ENCODE peak calls at places on chromosomes 3 and 15, in seven cellular contexts. I is GM06990; G is Peyer's patch; E is BE2C; X is CD4-positive, CD25-positive, alpha-beta regulatory T cell; H is Karpas-422; V is IMR-90. W is an unnamed sample. For H3K36me3, the result is how much of the 10 kb centered on the place peaks cover.

GRCh38 chr3:193040836-193041672 is 123.4 kb upstream of the MB21D2 start:
- DNase-seq in I (peak), G (no peak), E (no peak), X (no peak), H (peak), V (peak), W (peak)

GRCh38 chr3:129651316-129652202 is 45.1 kb upstream of the PLXND1 start:
- DNase-seq in I (no peak), G (no peak), E (peak), X (no peak), H (no peak), V (peak), W (peak)

GRCh38 chr15:70646169-70646568 is 117.2 kb downstream of the UACA start:
- DNase-seq in I (no peak), G (no peak), E (no peak), X (no peak), H (no peak), V (no peak), W (no peak)

GRCh38 chr15:77986891-77987764 is 90.4 kb downstream of the TBC1D2B start:
- DNase-seq in I (no peak), G (peak), E (no peak), X (no peak), H (no peak), V (no peak), W (peak)

GRCh38 chr3:138491971-138492370 is 57.6 kb downstream of the ESYT3 start:
- DNase-seq in I (no peak), G (no peak), E (no peak), X (no peak), H (no peak), V (no peak), W (no peak)

GRCh38 chr3:172461530-172462138 is 13.4 kb upstream of the GHSR start:
- DNase-seq in I (no peak), G (no peak), E (no peak), X (no peak), H (peak), V (peak), W (peak)

GRCh38 chr3:124174910-124175874 is 183.3 kb upstream of the ROPN1 start:
- DNase-seq in I (no peak), G (no peak), E (peak), X (no peak), H (no peak), V (no peak), W (no peak)

GRCh38 chr3:64496786-64497560 is 190.8 kb downstream of the ADAMTS9 start:
- DNase-seq in I (no peak), G (no peak), E (no peak), X (no peak), H (no peak), V (no peak), W (no peak)

GRCh38 chr3:144458283-144458682 is 486.7 kb downstream of the DIPK2A start:
- DNase-seq in I (no peak), G (no peak), E (no peak), X (no peak), H (no peak), V (no peak), W (no peak)

GRCh38 chr3:25120666-25121065 is 307.4 kb upstream of the RARB start:
- DNase-seq in I (no peak), G (peak), E (no peak), X (no peak), H (no peak), V (no peak), W (no peak)

GRCh38 chr15:75921732-75922703 is 18.3 kb downstream of the FBXO22 start:
- DNase-seq in I (no peak), G (peak), E (peak), X (no peak), H (peak), V (peak), W (peak)

GRCh38 chr15:38930851-38931572 is 366.4 kb upstream of the RASGRP1 start:
- DNase-seq in I (no peak), G (no peak), E (no peak), X (no peak), H (no peak), V (peak), W (no peak)

DNA sequence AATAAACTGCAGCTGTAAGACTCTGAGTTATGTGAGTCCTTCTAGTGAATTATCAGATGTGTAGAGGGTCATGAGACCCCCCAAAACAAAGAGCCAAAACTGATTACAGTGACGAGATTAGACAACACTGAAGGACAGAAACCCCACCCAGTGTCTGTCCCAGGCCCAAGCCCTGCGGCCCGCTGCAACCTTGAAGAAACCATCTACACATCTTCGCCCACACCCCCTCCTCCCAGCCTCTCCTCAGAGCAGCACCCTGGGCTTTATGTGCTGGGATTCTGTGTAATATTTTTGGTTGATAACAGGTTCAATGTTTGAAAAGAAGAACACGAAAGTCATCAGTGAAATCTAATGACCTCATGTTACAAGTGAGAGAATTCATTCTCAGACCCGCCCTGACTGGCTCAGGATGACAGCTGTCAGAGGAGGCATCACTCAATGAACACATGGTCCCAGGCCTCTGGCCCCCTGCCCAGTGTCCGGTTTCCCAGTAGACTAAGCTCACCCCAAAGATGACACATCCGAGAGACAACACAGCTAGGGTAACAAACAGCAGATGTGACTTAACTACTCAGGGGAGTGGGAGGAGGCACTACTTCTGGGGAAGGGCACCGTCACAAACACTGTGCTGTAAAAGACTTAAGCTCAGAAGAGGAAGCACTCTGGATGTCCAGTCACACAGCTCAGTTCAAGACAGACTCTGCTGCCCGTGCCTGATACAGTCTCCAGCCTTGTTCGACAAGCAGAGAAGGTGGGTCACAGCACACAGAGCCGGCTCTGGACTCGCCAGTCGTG is 48.9 kb downstream of the NIPA2 start:
- DNase-seq in I (no peak), G (peak), E (peak), X (no peak), H (no peak), V (peak), W (no peak)
- H3K36me3 ChIP-seq in I (under half), G (under half), E (under half), X (under half), H (under half), V (under half), W (under half)

GRCh38 chr3:69090021-69090420 is 5.3 kb downstream of the ARL6IP5 start:
- DNase-seq in I (no peak), G (no peak), E (no peak), X (no peak), H (no peak), V (peak), W (no peak)

GRCh38 chr3:69094467-69095205 is 9.9 kb downstream of the ARL6IP5 start:
- DNase-seq in I (no peak), G (no peak), E (no peak), X (no peak), H (no peak), V (peak), W (no peak)

GRCh38 chr3:69092030-69092513 is 7.3 kb downstream of the ARL6IP5 start:
- DNase-seq in I (peak), G (no peak), E (no peak), X (no peak), H (peak), V (no peak), W (peak)

GRCh38 chr3:69088033-69088432 is 3.3 kb downstream of the ARL6IP5 start:
- DNase-seq in I (no peak), G (no peak), E (no peak), X (no peak), H (no peak), V (peak), W (no peak)

GRCh38 chr3:69091389-69092029 is 6.8 kb downstream of the ARL6IP5 start:
- DNase-seq in I (no peak), G (no peak), E (no peak), X (no peak), H (peak), V (no peak), W (no peak)
- H3K4me3 ChIP-seq in I (peak), G (peak), E (no peak), X (peak), H (peak), V (no peak), W (no peak)

DNA sequence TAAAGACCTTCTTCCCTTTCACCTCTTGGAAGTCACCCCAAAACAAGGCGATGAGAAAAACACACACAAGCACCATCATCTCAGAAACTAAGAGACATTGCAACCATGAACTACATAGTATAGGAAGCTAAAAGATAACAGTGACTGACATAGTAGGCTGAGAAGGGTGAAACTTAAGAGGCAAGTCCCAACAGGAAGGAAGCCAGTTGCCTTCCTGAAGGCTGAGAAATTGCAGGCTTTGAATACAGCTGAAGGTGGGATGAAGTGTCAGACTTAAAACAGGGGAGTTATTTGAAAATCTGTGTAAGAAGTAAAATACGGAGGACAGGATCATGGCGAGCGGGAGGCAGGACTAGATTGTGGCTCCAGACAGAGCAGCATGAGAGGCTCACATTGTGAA is 27.8 kb downstream of the SLC27A2 start:
- DNase-seq in I (no peak), G (no peak), E (no peak), X (no peak), H (no peak), V (no peak), W (no peak)
- H3K36me3 ChIP-seq in I (under half), G (under half), E (under half), X (under half), H (under half), V (under half), W (under half)

GRCh38 chr3:107581230-107581629 is 58.5 kb downstream of the BBX start:
- DNase-seq in I (no peak), G (no peak), E (no peak), X (no peak), H (no peak), V (no peak), W (no peak)
- H3K4me3 ChIP-seq in I (no peak), G (no peak), E (no peak), X (no peak), H (no peak), V (no peak), W (no peak)

GRCh38 chr15:66803182-66803729 is 101.2 kb downstream of the SMAD6 start:
- DNase-seq in I (no peak), G (peak), E (peak), X (no peak), H (no peak), V (peak), W (peak)

GRCh38 chr15:66800584-66801235 is 98.7 kb downstream of the SMAD6 start:
- DNase-seq in I (no peak), G (peak), E (no peak), X (no peak), H (no peak), V (no peak), W (no peak)

GRCh38 chr15:66802087-66803001 is 100.3 kb downstream of the SMAD6 start:
- DNase-seq in I (no peak), G (peak), E (no peak), X (no peak), H (no peak), V (peak), W (no peak)

GRCh38 chr15:66799242-66799641 is 97.2 kb downstream of the SMAD6 start:
- DNase-seq in I (no peak), G (no peak), E (no peak), X (no peak), H (no peak), V (no peak), W (no peak)

GRCh38 chr15:66801266-66801665 is 99.2 kb downstream of the SMAD6 start:
- DNase-seq in I (no peak), G (no peak), E (no peak), X (no peak), H (no peak), V (no peak), W (no peak)
- H3K36me3 ChIP-seq in I (under half), G (under half), E (under half), X (under half), H (under half), V (under half), W (under half)

DNA sequence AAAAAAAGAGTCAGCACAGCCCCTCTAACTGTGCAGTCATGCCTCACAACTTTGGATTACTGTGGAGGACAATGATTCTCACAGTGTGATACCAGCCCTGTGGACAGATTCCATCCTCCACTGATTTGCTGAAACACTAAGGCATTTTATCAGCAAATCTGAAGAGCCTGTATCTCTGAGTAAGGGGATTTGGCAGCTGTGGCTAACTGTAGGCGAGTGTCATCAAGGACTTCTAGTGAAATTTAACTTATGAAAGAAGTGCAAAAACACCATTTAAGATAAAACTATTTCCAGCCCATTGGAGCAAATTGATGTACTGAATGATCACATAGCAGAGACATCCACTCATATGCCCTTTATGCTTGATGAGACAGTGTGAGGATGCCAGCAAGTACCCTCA is 13.9 kb upstream of the TMPRSS7 start:
- DNase-seq in I (no peak), G (no peak), E (no peak), X (no peak), H (no peak), V (no peak), W (peak)
- H3K4me3 ChIP-seq in I (no peak), G (no peak), E (no peak), X (no peak), H (no peak), V (no peak), W (no peak)